ENCODE peak calls at places on chromosomes 2 and 18, in nine cellular contexts. F is Panc1; B is lower lobe of right lung; Y is AG04450; W is heart right ventricle; N is heart left ventricle; Z is colonic mucosa; R is CD4-positive, alpha-beta T cell; A is tibial artery. J is an unnamed sample.
A peak's percentile ranks its signal among the peaks of the same experiment; 100 is the strongest.

GRCh38 chr18:31819106-31819924 is 58.6 kb upstream of the SLC25A52 start:
- DNase-seq in F (peak; percentile 24), B (no peak), Y (peak; percentile 1), W (no peak), N (no peak), Z (peak; percentile 19), R (no peak), A (no peak), J (peak; percentile 84)

GRCh38 chr2:67135201-67135600 is 261.9 kb upstream of the ETAA1 start:
- DNase-seq in F (no peak), B (no peak), Y (no peak), W (no peak), N (no peak), Z (no peak), R (no peak), A (no peak), J (no peak)

GRCh38 chr2:23401427-23402204 is 16.6 kb downstream of the KLHL29 start:
- DNase-seq in F (no peak), B (no peak), Y (no peak), W (no peak), N (no peak), Z (no peak), R (no peak), A (no peak), J (no peak)

GRCh38 chr2:24337958-24338357 is 22.4 kb downstream of the ITSN2 start:
- DNase-seq in F (no peak), B (no peak), Y (no peak), W (no peak), N (no peak), Z (no peak), R (no peak), A (no peak), J (no peak)

GRCh38 chr2:71784734-71785549 is 331.6 kb downstream of the DYSF start:
- DNase-seq in F (peak; percentile 58), B (no peak), Y (no peak), W (no peak), N (no peak), Z (peak; percentile 23), R (no peak), A (no peak), J (no peak)

GRCh38 chr2:64179582-64180321 is 35.5 kb upstream of the PELI1 start:
- DNase-seq in F (no peak), B (no peak), Y (no peak), W (no peak), N (no peak), Z (no peak), R (no peak), A (no peak), J (no peak)

GRCh38 chr2:152453129-152453642 is 118.2 kb downstream of the FMNL2 start:
- DNase-seq in F (no peak), B (no peak), Y (no peak), W (no peak), N (no peak), Z (no peak), R (no peak), A (no peak), J (no peak)

GRCh38 chr2:54947596-54948519 is 102.4 kb downstream of the RTN4 start:
- DNase-seq in F (no peak), B (no peak), Y (no peak), W (no peak), N (no peak), Z (no peak), R (no peak), A (no peak), J (no peak)

GRCh38 chr18:285817-286216 is 18.0 kb upstream of the THOC1 start:
- DNase-seq in F (no peak), B (no peak), Y (no peak), W (no peak), N (no peak), Z (no peak), R (no peak), A (no peak), J (no peak)
- H3K9me3 ChIP-seq in F (no peaks in the 10 kb centered on the region), B (no peaks in the 10 kb centered on the region), Y (no peaks in the 10 kb centered on the region), W (no peaks in the 10 kb centered on the region), N (no peaks in the 10 kb centered on the region), Z (no peaks in the 10 kb centered on the region), R (no peaks in the 10 kb centered on the region), A (no peaks in the 10 kb centered on the region), J (no peaks in the 10 kb centered on the region)

DNA sequence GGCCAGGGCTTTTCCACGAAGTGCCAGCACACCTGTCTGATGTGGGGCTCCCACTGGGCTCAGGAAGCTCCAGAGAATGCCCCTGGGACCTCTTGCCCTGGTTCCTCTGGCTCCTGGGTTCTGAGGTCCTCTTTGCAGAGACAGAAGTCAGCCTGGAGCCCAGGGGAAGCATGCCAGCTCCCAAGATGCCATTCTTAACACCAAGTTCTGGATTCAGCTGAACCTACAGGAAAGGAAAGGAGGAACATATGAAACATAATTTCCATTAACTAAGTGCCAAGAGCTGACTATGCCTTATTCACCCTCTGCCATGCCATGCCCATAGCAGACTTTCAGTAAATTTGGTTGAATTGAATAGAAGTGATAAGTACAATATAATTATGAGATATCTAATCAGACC is 21.9 kb downstream of the FAM124B start:
- DNase-seq in F (no peak), B (no peak), Y (no peak), W (no peak), N (no peak), Z (no peak), R (no peak), A (peak; percentile 62), J (no peak)
- H3K27ac ChIP-seq in F (no peak overlapping the region), B (no peak overlapping the region), Y (no peak overlapping the region), W (no peak overlapping the region), N (no peak overlapping the region), Z (no peak overlapping the region), R (no peak overlapping the region), A (peak overlapping the region; percentile 14), J (no peak overlapping the region)

GRCh38 chr18:8912348-8913057 is 190.0 kb upstream of the NDUFV2 start:
- DNase-seq in F (no peak), B (peak; percentile 48), Y (no peak), W (no peak), N (no peak), Z (no peak), R (no peak), A (no peak), J (no peak)
- H3K9me3 ChIP-seq in F (no peaks in the 10 kb centered on the region), B (peaks cover 8% of the 10 kb centered on the region), Y (no peaks in the 10 kb centered on the region), W (no peaks in the 10 kb centered on the region), N (no peaks in the 10 kb centered on the region), Z (no peaks in the 10 kb centered on the region), R (peaks cover 8% of the 10 kb centered on the region), A (no peaks in the 10 kb centered on the region), J (no peaks in the 10 kb centered on the region)

DNA sequence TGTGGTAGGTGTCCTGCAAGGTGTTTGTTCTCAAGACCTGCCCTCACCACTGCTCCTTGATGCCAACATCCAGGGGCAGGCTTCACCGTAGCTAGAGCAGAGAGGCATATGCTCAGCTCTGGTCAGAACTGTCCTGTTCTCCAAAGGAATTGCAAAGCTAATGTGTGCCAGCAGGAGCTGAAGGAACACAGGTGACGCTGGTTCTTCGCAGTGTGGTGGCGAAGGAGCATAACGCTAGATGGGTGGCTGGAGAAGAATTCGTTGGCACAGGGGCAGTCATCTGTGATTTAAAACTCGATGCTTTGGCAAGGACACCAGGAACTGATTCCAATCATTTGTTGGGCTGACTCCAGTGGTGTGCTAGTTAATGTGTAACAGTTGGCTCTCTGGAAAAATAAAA is 11.4 kb upstream of the PER2 start:
- DNase-seq in F (no peak), B (no peak), Y (no peak), W (no peak), N (no peak), Z (peak; percentile 72), R (no peak), A (no peak), J (no peak)
- H3K27ac ChIP-seq in F (no peak overlapping the region), B (no peak overlapping the region), Y (no peak overlapping the region), W (no peak overlapping the region), N (no peak overlapping the region), Z (peak overlapping the region; percentile 33), R (no peak overlapping the region), A (no peak overlapping the region), J (no peak overlapping the region)

J was measured in Karpas-422.